ENCODE peak calls at places on chromosomes 6 and 20, in six cellular contexts. A, X, E, N, P and I are unnamed samples.

GRCh38 chr20:48612335-48612734 is 215.5 kb downstream of the PREX1 start:
- DNase-seq in A (no peak), X (no peak), E (no peak), N (no peak), P (no peak), I (no peak)

GRCh38 chr20:64112691-64113443 is 5.5 kb upstream of the NPBWR2 start:
- DNase-seq in A (peak), X (peak), E (no peak), N (no peak), P (peak), I (no peak)

GRCh38 chr6:112910256-112910655 is 563.1 kb downstream of the RFPL4B start:
- DNase-seq in A (no peak), X (no peak), E (no peak), N (no peak), P (no peak), I (no peak)

GRCh38 chr6:119126826-119127225 is 48.4 kb upstream of the FAM184A start:
- DNase-seq in A (no peak), X (no peak), E (no peak), N (no peak), P (no peak), I (no peak)

GRCh38 chr6:42745083-42745637 is 743 bp downstream of the TBCC start:
- DNase-seq in A (peak), X (no peak), E (no peak), N (peak), P (peak), I (peak)

GRCh38 chr6:53246924-53247323 is 98.3 kb upstream of the GCM1 start:
- DNase-seq in A (no peak), X (no peak), E (no peak), N (no peak), P (no peak), I (no peak)

GRCh38 chr6:125871365-125871764 is 80.6 kb downstream of the NCOA7 start:
- DNase-seq in A (no peak), X (no peak), E (no peak), N (no peak), P (no peak), I (no peak)

GRCh38 chr6:33735201-33735600 is 11.5 kb downstream of the IP6K3 start:
- DNase-seq in A (no peak), X (no peak), E (no peak), N (no peak), P (no peak), I (no peak)

GRCh38 chr6:160102956-160103824 is 18.4 kb upstream of the SLC22A1 start:
- DNase-seq in A (peak), X (no peak), E (no peak), N (no peak), P (peak), I (no peak)

GRCh38 chr20:32442630-32443029 is 84.5 kb downstream of the ASXL1 start:
- DNase-seq in A (no peak), X (no peak), E (no peak), N (no peak), P (no peak), I (no peak)

GRCh38 chr20:37627060-37627766 is 66.6 kb upstream of the CTNNBL1 start:
- DNase-seq in A (peak), X (no peak), E (no peak), N (no peak), P (no peak), I (peak)

GRCh38 chr6:115712562-115712961 is 348.1 kb downstream of the FRK start:
- DNase-seq in A (no peak), X (no peak), E (no peak), N (no peak), P (no peak), I (no peak)
- TF ChIP-seq POLR2AphosphoS5 in A (no peak), X (no peak), E (no peak), N (no peak), P (no peak), I (no peak)

GRCh38 chr6:158812611-158813010 is 6.6 kb downstream of the EZR start:
- DNase-seq in A (no peak), X (no peak), E (no peak), N (no peak), P (no peak), I (no peak)

GRCh38 chr6:158815379-158815724 is 3.8 kb downstream of the EZR start:
- DNase-seq in A (no peak), X (no peak), E (no peak), N (no peak), P (no peak), I (no peak)

GRCh38 chr6:158810149-158811095 is 8.7 kb downstream of the EZR start:
- DNase-seq in A (no peak), X (no peak), E (no peak), N (no peak), P (no peak), I (no peak)

GRCh38 chr6:158815915-158816314 is 3.3 kb downstream of the EZR start:
- DNase-seq in A (no peak), X (no peak), E (no peak), N (no peak), P (no peak), I (no peak)

DNA sequence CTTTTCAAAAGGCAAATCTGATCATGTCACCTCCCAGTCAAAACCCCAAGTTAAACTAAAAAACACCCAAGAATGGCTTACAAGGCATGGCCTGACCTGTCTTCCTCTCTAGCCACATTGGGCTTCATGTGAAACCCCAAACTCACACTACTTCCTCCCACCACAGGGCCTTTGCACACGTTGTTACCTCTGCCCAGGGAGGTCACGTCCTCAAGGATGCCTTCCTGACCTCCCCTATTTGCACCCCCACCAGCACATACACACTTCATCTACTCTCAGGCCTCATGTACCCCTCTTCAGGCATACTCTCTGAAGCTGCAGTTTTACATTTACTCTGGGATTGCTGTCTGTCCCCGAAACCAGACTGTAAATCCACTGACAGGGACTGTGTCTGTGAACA is 6.1 kb downstream of the EZR start:
- DNase-seq in A (no peak), X (no peak), E (no peak), N (no peak), P (no peak), I (no peak)
- TF ChIP-seq POLR2AphosphoS5 in A (no peak), X (no peak), E (no peak), N (peak), P (peak), I (peak)

DNA sequence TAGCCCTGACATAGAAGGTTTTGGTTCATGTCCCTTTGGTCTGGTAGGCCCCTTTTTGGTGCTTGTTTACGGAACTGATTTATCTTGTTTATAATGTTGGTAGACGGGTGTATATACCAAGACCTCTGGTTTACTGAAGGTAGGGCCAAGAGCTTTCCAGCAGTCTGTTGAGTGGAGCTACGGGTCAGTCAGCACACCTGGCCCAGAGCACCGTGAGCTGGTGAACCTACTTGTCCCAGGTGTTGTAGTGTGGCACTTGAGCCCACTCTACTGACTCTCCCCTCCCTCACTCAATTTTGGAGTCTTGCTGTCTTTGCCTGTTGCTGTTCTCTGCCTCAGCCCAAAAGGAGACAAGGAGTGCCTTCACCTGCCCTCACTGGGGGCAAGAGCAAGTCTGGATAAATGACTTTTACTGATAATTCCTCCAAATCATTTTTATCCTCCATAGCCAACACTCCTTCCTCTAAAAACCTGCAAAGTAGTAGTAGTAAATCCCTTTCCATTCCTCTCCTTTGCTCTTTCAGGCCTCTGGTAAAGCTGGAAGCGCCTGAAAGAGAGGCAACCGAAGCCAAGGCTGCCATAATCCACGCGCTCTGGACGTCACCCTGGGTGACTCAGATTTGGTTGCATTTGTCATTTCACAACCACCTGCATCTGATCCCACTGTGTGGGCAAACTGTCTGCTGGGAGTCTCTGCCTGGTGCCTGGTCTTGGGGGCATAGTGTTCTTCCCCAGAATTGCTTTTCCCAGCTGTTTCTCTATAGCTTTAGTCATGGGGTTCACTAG is 22.2 kb downstream of the RREB1 start:
- DNase-seq in A (no peak), X (no peak), E (no peak), N (no peak), P (peak), I (no peak)
- TF ChIP-seq POLR2AphosphoS5 in A (no peak), X (no peak), E (no peak), N (no peak), P (peak), I (no peak)

DNA sequence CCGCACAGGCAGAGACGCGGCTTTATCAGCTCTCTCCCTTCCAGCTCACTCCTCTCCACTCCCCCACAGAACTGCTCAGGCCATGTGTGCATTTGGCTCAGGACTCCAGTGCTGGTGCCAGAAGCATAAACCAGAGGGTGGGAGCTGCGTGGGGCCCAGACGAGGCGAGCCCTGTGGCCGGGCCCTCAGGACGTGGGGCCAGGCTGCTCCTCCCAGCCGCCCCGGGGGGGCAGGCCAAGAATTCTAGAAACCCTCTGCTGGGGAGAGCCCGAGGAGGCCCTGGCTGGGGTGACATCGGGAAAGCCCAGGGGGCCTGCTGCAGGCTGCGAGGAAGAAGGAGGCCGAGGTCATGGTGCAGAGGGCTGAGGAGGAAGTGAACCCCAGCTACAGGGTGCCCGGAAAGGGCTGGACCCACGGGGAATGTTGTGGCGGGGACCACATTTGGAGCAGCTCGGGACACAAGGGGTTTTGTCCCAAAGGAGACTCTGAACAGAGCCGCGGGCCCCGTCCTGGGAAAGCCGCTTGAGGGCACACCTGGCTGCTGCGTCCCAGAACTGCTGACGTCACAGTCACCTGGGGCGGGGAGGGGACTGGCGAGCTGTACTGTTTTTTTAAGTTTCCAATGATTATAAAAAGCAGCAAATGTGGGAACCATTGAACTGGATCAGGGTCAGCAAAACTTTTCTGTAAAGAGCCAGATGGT is 107.1 kb downstream of the BANF2 start:
- DNase-seq in A (peak), X (no peak), E (no peak), N (no peak), P (no peak), I (no peak)
- TF ChIP-seq POLR2AphosphoS5 in A (no peak), X (peak), E (peak), N (no peak), P (peak), I (no peak)

GRCh38 chr6:44156494-44157151 is 2.0 kb upstream of the CAPN11 start:
- DNase-seq in A (peak), X (no peak), E (no peak), N (no peak), P (no peak), I (no peak)
- TF ChIP-seq POLR2AphosphoS5 in A (no peak), X (no peak), E (no peak), N (no peak), P (no peak), I (no peak)

DNA sequence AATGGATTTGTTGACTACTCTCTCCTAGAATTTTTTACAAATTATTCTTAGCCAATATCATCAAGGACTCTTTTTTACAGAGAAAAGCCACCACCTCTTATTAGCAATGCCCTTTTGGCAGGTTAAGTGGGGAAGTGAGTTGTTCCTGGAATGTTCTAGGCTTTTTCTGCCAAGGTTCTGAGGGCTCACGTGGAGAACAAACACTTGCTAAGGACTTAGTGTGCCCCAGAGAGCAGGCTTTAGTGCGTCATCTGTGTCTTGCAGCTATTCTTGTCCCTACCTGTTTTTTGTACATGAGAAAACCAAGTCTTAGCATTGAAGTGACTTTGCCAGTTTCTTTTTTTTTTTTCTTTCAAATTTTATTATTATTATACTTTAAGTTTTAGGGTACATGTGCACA is 33.5 kb downstream of the CFAP61 start:
- DNase-seq in A (no peak), X (no peak), E (no peak), N (no peak), P (no peak), I (no peak)
- TF ChIP-seq POLR2AphosphoS5 in A (no peak), X (no peak), E (no peak), N (no peak), P (no peak), I (no peak)